ENCODE peak calls at places on chromosomes 2 and 18, in four cellular contexts. B is CD8-positive, alpha-beta T cell; V is Calu3; L is GM12865. O is an unnamed sample.

GRCh38 chr2:236210536-236210935 is 42.4 kb upstream of the GBX2 start:
- DNase-seq in B (no peak), V (no peak), L (no peak), O (no peak)

GRCh38 chr2:239235311-239235710 is 165.5 kb downstream of the HDAC4 start:
- DNase-seq in B (no peak), V (no peak), L (no peak), O (no peak)

GRCh38 chr2:223621901-223622300 is 19.7 kb upstream of the SCG2 start:
- DNase-seq in B (no peak), V (no peak), L (no peak), O (no peak)

GRCh38 chr2:83364264-83364663 is 1094.8 kb downstream of the SUCLG1 start:
- DNase-seq in B (no peak), V (no peak), L (no peak), O (no peak)

GRCh38 chr18:79614211-79615028 is 65.2 kb upstream of the CTDP1 start:
- DNase-seq in B (no peak), V (no peak), L (no peak), O (no peak)

GRCh38 chr18:32310119-32310518 is 120.3 kb downstream of the MEP1B start:
- DNase-seq in B (no peak), V (no peak), L (no peak), O (no peak)

GRCh38 chr2:174681983-174682577 is 82.2 kb downstream of the CHRNA1 start:
- DNase-seq in B (peak), V (peak), L (peak), O (peak)

GRCh38 chr2:220090050-220090449 is 462.6 kb downstream of the SLC4A3 start:
- DNase-seq in B (no peak), V (no peak), L (no peak), O (no peak)

GRCh38 chr2:168565512-168565911 is 109.4 kb downstream of the CERS6 start:
- DNase-seq in B (no peak), V (no peak), L (no peak), O (no peak)

GRCh38 chr18:48800479-48800876 is 150.3 kb downstream of the SMAD7 start:
- DNase-seq in B (peak), V (no peak), L (peak), O (no peak)

GRCh38 chr2:182870227-182870626 is 3.8 kb upstream of the FRZB start:
- DNase-seq in B (no peak), V (peak), L (peak), O (no peak)

GRCh38 chr2:128449226-128450061 is 130.8 kb upstream of the HS6ST1 start:
- DNase-seq in B (peak), V (no peak), L (no peak), O (no peak)

GRCh38 chr18:78682716-78683115 is 296.9 kb upstream of the SALL3 start:
- DNase-seq in B (no peak), V (no peak), L (no peak), O (no peak)

GRCh38 chr18:7743256-7743655 is 176.1 kb downstream of the PTPRM start:
- DNase-seq in B (no peak), V (no peak), L (no peak), O (no peak)

GRCh38 chr18:38052879-38053590 is 487.4 kb upstream of the CELF4 start:
- DNase-seq in B (no peak), V (no peak), L (no peak), O (no peak)

GRCh38 chr2:239729151-239729550 is 296.0 kb downstream of the NDUFA10 start:
- DNase-seq in B (no peak), V (no peak), L (no peak), O (no peak)

GRCh38 chr2:8674420-8675009 is 7.3 kb upstream of the ID2 start:
- DNase-seq in B (no peak), V (no peak), L (no peak), O (no peak)

GRCh38 chr2:145984541-145984940 is 1464.6 kb upstream of the ZEB2 start:
- DNase-seq in B (no peak), V (peak), L (no peak), O (no peak)

GRCh38 chr18:37435996-37436395 is 129.6 kb downstream of the CELF4 start:
- DNase-seq in B (no peak), V (no peak), L (no peak), O (no peak)

GRCh38 chr2:217794133-217794986 is 208.4 kb downstream of the TNS1 start:
- DNase-seq in B (peak), V (no peak), L (no peak), O (no peak)

GRCh38 chr18:72572896-72573295 is 28.8 kb upstream of the CBLN2 start:
- DNase-seq in B (no peak), V (no peak), L (no peak), O (no peak)

GRCh38 chr2:199602271-199602895 is 144.6 kb upstream of the SATB2 start:
- DNase-seq in B (no peak), V (peak), L (no peak), O (no peak)

GRCh38 chr2:121076885-121077549 is 208.0 kb downstream of the TFCP2L1 start:
- DNase-seq in B (peak), V (peak), L (peak), O (peak)

GRCh38 chr2:222799262-222799918 is 61.4 kb upstream of the ACSL3 start:
- DNase-seq in B (no peak), V (no peak), L (no peak), O (no peak)

GRCh38 chr2:174012347-174013309 is 47.5 kb upstream of the SP3 start:
- DNase-seq in B (peak), V (no peak), L (peak), O (peak)

GRCh38 chr2:27320958-27321543 is 1.8 kb downstream of the MPV17 start:
- DNase-seq in B (no peak), V (peak), L (no peak), O (no peak)
- TF ChIP-seq CTCF in B (no peak), V (peak), L (no peak), O (no peak)

GRCh38 chr2:240832816-240833497 is 12.9 kb upstream of the KIF1A start:
- DNase-seq in B (no peak), V (no peak), L (no peak), O (no peak)

GRCh38 chr2:240835528-240835927 is 15.5 kb upstream of the KIF1A start:
- DNase-seq in B (no peak), V (no peak), L (no peak), O (no peak)

GRCh38 chr2:240832205-240832727 is 12.2 kb upstream of the KIF1A start:
- DNase-seq in B (peak), V (peak), L (peak), O (peak)

GRCh38 chr2:240833724-240834285 is 13.8 kb upstream of the KIF1A start:
- DNase-seq in B (no peak), V (no peak), L (no peak), O (no peak)

DNA sequence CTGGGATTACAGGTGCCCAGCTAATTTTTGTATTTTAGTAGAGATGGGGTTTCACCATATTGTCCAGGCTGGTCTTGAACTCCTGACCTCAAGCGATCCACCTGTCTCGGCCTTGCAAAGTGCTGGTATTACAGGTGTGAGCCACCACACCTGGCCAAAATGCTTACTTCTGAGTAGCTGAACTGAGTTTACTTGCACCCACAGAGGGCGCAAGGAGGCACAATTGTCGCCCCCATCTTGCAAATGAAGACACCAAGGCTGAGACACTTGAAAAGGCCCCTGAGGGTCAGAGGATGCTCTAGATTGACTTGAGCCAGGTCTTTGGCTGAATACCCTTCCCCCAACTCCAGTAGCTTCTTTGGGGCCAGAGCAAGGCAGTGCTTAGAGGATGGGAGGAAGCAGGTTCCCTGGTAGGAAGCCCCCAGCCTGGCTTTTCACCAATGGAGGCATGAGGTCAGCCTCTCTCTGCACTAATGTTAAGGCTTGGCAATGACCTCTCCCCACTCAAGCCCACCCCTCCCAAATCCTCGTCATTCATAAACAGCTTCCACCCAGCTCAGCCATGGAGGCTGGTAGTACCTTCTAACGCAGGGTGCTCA is 14.5 kb upstream of the KIF1A start:
- DNase-seq in B (no peak), V (no peak), L (no peak), O (no peak)
- TF ChIP-seq CTCF in B (no peak), V (no peak), L (no peak), O (no peak)

GRCh38 chr2:24083567-24084385 is 858 bp downstream of the TP53I3 start:
- DNase-seq in B (no peak), V (peak), L (peak), O (peak)
- TF ChIP-seq CTCF in B (no peak), V (no peak), L (no peak), O (no peak)

DNA sequence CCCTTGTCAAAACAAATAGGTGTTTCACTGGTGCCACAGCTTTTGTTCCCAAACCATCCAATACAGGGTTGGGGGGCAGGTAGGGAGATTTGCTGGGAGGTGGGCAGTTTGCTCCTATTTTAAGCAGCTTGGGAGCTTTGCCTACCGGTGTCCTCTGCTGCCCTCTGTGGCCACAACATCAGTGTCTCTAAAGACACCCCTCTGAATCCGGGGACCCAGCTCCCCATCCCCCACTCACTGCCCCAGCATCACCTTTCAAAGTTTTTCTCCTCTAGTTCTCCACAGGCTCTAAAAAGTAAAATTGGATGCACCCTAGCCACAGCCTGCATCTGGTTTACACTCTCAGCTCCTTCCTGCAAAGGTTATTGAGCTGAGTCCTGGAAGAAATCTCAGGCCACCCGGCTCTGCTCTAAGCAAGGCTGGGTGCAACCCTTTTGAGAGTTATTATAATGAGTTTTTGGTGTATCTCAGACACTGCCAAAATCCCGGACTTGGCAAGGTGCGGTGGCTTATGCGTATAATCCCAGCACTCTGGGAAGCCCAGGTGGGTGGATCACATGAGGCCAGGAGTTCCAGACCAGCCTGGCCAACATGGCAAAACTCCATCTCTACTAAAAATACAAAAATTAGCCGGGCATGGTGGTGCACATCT is 2.9 kb upstream of the EPAS1 start:
- DNase-seq in B (no peak), V (peak), L (no peak), O (peak)
- TF ChIP-seq CTCF in B (no peak), V (peak), L (peak), O (peak)

GRCh38 chr2:69720922-69721491 is 20.9 kb upstream of the ANXA4 start:
- DNase-seq in B (no peak), V (no peak), L (no peak), O (no peak)

GRCh38 chr2:69717902-69718301 is 24.0 kb upstream of the ANXA4 start:
- DNase-seq in B (no peak), V (no peak), L (peak), O (peak)

GRCh38 chr2:69718338-69718965 is 23.5 kb upstream of the ANXA4 start:
- DNase-seq in B (no peak), V (no peak), L (no peak), O (no peak)

GRCh38 chr2:69723791-69724190 is 18.1 kb upstream of the ANXA4 start:
- DNase-seq in B (no peak), V (no peak), L (no peak), O (no peak)

DNA sequence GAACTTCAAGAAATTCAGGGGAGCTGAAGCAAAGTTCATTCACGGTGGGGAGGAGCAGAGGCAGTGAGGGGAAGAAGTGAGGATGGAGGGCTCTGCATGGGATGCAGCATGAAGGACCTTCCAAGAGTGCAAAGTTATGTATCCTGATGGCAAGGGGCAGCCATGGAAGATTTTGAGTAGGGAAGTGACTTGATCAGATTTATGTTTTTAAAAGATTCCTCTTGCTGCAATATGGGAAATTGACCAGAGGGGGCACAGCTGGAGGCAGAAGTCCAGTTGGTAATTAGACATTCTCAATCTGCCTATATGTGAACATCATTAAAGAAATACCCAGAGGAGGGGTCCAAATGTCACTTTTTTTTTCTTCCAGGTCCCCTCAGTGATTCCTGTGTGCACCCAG is 21.5 kb upstream of the ANXA4 start:
- DNase-seq in B (no peak), V (peak), L (no peak), O (no peak)
- TF ChIP-seq CTCF in B (no peak), V (no peak), L (peak), O (no peak)

GRCh38 chr2:17972991-17973390 is 94.5 kb downstream of the KCNS3 start:
- DNase-seq in B (no peak), V (no peak), L (no peak), O (no peak)

GRCh38 chr2:17969661-17970060 is 91.2 kb downstream of the KCNS3 start:
- DNase-seq in B (no peak), V (no peak), L (no peak), O (no peak)

GRCh38 chr2:17975401-17975800 is 96.9 kb downstream of the KCNS3 start:
- DNase-seq in B (no peak), V (no peak), L (no peak), O (no peak)

GRCh38 chr2:17966793-17967192 is 88.3 kb downstream of the KCNS3 start:
- DNase-seq in B (no peak), V (no peak), L (peak), O (no peak)

DNA sequence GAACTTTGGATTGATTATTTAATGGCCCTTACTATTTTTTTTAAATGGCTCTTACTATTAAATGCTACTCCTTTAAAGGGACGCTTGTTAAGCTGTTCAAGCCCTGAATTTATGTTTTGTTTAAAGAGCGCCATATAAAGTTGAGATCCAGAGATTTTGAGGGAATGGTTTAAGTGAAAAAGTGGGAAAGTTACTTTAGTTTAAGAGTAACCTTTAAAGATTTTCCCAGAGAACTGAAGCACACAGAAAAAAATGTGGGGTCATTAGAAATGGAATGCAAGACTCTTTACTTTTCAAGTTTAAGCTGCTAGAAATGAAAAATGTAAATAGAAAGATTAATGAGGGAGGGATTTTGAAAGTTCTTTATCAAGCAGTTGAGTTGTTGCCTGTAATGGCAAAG is 93.1 kb downstream of the KCNS3 start:
- DNase-seq in B (no peak), V (no peak), L (no peak), O (no peak)
- TF ChIP-seq CTCF in B (no peak), V (no peak), L (no peak), O (no peak)

GRCh38 chr2:81901017-81901416 is 1596.5 kb upstream of the LRRTM1 start:
- DNase-seq in B (no peak), V (no peak), L (no peak), O (no peak)
- TF ChIP-seq CTCF in B (no peak), V (no peak), L (no peak), O (no peak)

DNA sequence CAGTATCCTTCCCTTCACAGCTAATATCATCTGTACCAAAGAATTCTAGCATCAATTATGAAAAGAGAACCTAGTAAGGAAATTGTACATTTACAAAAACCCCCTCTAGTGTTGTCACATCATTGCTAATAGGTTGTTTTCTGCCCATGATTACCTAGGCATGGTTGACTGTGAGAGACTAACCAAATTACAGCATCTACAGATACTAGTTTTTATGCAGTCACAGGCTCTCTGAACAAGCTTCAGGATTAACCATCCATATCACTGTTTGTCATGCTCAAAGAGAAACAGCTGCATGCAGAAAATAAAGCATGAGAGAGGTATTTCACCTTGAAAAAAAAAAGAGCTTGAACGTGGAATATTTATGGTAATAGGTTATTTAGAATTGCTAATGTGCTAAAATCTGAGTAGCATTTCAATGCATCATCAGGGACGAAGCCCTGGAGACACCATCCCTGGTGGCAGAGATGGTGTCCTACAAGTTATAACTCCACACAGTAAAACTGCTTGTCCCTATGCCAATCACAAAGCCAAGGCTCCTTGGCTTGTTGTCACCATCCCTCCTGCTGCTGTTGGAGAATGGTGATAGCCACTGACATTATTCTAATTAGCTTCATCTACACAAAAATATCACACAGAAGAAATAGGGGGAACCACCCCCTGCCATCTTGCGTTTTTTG is 5.4 kb downstream of the NEB start:
- DNase-seq in B (no peak), V (no peak), L (no peak), O (no peak)
- TF ChIP-seq CTCF in B (no peak), V (no peak), L (peak), O (no peak)